ENCODE peak calls at places on chromosomes 11 and 22, in eight cellular contexts. Z is iPS-NIHi11; U is glutamatergic neuron; K is stimulated activated CD4-positive, alpha-beta T cell treated with anti-CD3 and anti-CD28 coated beads, Interleukin-15, amount 100 ng/mL, for 48 hours; V is MM.1S; M is WTC11; O is GM20000; R is T-cell. D is an unnamed sample.

GRCh38 chr11:70194792-70195791 is 8.0 kb upstream of the FADD start:
- DNase-seq in V (no peak), K (no peak), M (no peak), U (no peak), Z (no peak), O (no peak), R (no peak), D (no peak)

GRCh38 chr11:1559103-1559951 is 12.7 kb downstream of the DUSP8 start:
- DNase-seq in U (peak), Z (peak), O (no peak), V (no peak), M (peak), K (no peak), R (no peak), D (no peak)

GRCh38 chr22:19478466-19479357 is at the start of gene UFD1:
- DNase-seq in K (peak), R (peak), V (peak), O (peak), M (peak), U (peak), Z (peak), D (peak)

GRCh38 chr22:31871475-31871874 is 72.9 kb upstream of the YWHAH start:
- DNase-seq in M (no peak), K (no peak), R (no peak), Z (no peak), U (no peak), O (no peak), V (no peak), D (peak)

GRCh38 chr11:19552684-19553083 is 160.0 kb upstream of the NAV2 start:
- DNase-seq in M (no peak), V (no peak), R (no peak), K (no peak), Z (no peak), U (no peak), O (no peak), D (no peak)

GRCh38 chr11:111086058-111086457 is 159.5 kb upstream of the POU2AF2 start:
- DNase-seq in K (no peak), Z (peak), R (no peak), V (no peak), U (peak), O (no peak), M (peak), D (no peak)

GRCh38 chr11:71164186-71164585 is 88.2 kb downstream of the SHANK2 start:
- DNase-seq in K (no peak), Z (no peak), V (no peak), M (no peak), O (no peak), R (no peak), U (no peak), D (no peak)

GRCh38 chr11:116823031-116823843 is at the start of gene APOA4:
- DNase-seq in K (no peak), M (no peak), Z (no peak), V (no peak), O (no peak), R (no peak), U (no peak), D (no peak)

GRCh38 chr11:83467841-83468240 is 181.7 kb upstream of the CCDC90B start:
- DNase-seq in U (no peak), V (no peak), O (no peak), R (no peak), K (no peak), Z (no peak), M (no peak), D (no peak)

GRCh38 chr22:44550666-44551491 is 52.8 kb upstream of the RTL6 start:
- DNase-seq in V (no peak), U (no peak), M (no peak), Z (no peak), O (peak), R (no peak), K (peak), D (no peak)

GRCh38 chr11:130278151-130278550 is 36.6 kb downstream of the ZBTB44 start:
- DNase-seq in Z (no peak), U (no peak), K (no peak), M (no peak), V (no peak), R (no peak), O (no peak), D (no peak)